ENCODE peak calls at places on chromosomes 16 and 17, in six cellular contexts. K is HepG2, P is A549, N is IMR-90, H is GM12878, Q is K562. F is an unnamed sample.

GRCh38 chr17:37466471-37466870 is 23.2 kb upstream of the DUSP14 start:
- DNase-seq in Q (no peak), K (no peak), P (no peak), N (no peak), H (no peak), F (no peak)

GRCh38 chr17:29155966-29156338 is 24.2 kb downstream of the MYO18A start:
- DNase-seq in K (no peak), P (no peak), Q (no peak), N (peak), H (no peak), F (no peak)

GRCh38 chr17:49157784-49158183 is 25.2 kb downstream of the B4GALNT2 start:
- DNase-seq in P (peak), K (no peak), N (peak), H (no peak), Q (peak), F (no peak)

GRCh38 chr17:75776399-75777242 is 8.0 kb upstream of the UNK start:
- DNase-seq in P (no peak), Q (peak), H (no peak), K (no peak), N (no peak), F (no peak)

GRCh38 chr16:31472559-31473203 is 729 bp downstream of the TGFB1I1 start:
- DNase-seq in N (peak), Q (peak), H (no peak), K (peak), P (peak), F (peak)

GRCh38 chr17:13822671-13823070 is 220.9 kb upstream of the HS3ST3A1 start:
- DNase-seq in Q (no peak), N (no peak), P (no peak), H (no peak), K (no peak), F (no peak)

GRCh38 chr17:43702636-43703035 is 40.9 kb upstream of the MEOX1 start:
- DNase-seq in Q (peak), H (no peak), N (no peak), K (peak), P (peak), F (peak)

GRCh38 chr16:10951016-10951415 is 6.7 kb downstream of the CLEC16A start:
- DNase-seq in H (no peak), P (no peak), N (peak), K (no peak), Q (no peak), F (no peak)

GRCh38 chr17:78118801-78119241 is 9.7 kb downstream of the TMC6 start:
- DNase-seq in K (no peak), Q (no peak), N (no peak), H (no peak), P (no peak), F (no peak)

GRCh38 chr17:47882247-47882646 is 13.8 kb upstream of the SP2 start:
- DNase-seq in K (no peak), Q (no peak), N (peak), H (no peak), P (no peak), F (no peak)

GRCh38 chr16:55505333-55506015 is 3.4 kb upstream of the LPCAT2 start:
- DNase-seq in H (no peak), Q (no peak), N (no peak), P (no peak), K (no peak), F (no peak)

GRCh38 chr17:16037636-16038035 is 38.0 kb downstream of the TTC19 start:
- DNase-seq in N (peak), Q (peak), K (no peak), P (no peak), H (no peak), F (no peak)

GRCh38 chr16:69706256-69706974 is 19.9 kb downstream of the NQO1 start:
- DNase-seq in N (no peak), P (no peak), Q (no peak), K (no peak), H (no peak), F (no peak)

GRCh38 chr17:78600181-78600651 is 23.0 kb upstream of the DNAH17 start:
- DNase-seq in Q (peak), N (no peak), P (no peak), K (no peak), H (no peak), F (no peak)

GRCh38 chr17:67378444-67379250 is 1.6 kb downstream of the PITPNC1 start:
- DNase-seq in P (peak), Q (peak), K (peak), H (no peak), N (peak), F (peak)

GRCh38 chr16:81266680-81267095 is 28.2 kb downstream of the BCO1 start:
- DNase-seq in H (no peak), N (no peak), Q (no peak), P (no peak), K (no peak), F (no peak)

GRCh38 chr17:29155235-29155965 is 24.8 kb downstream of the MYO18A start:
- DNase-seq in H (no peak), K (peak), Q (peak), P (peak), N (peak), F (no peak)

GRCh38 chr17:67689534-67690177 is 28.1 kb upstream of the NOL11 start:
- DNase-seq in Q (peak), H (peak), K (peak), N (peak), P (peak), F (peak)

GRCh38 chr17:10170233-10170632 is 28.2 kb downstream of the GAS7 start:
- DNase-seq in K (no peak), P (no peak), H (no peak), N (no peak), Q (no peak), F (no peak)

GRCh38 chr16:23282508-23282907 is 19.6 kb upstream of the SCNN1B start:
- DNase-seq in K (no peak), P (no peak), Q (no peak), N (no peak), H (no peak), F (no peak)

GRCh38 chr16:57151369-57151768 is 34.5 kb downstream of the PSME3IP1 start:
- DNase-seq in P (no peak), H (no peak), Q (no peak), N (no peak), K (no peak), F (no peak)

GRCh38 chr16:79599256-79599836 is 1.2 kb downstream of the MAF start:
- DNase-seq in P (peak), Q (no peak), H (no peak), K (no peak), N (no peak), F (no peak)

GRCh38 chr16:330746-331145 is 21.8 kb downstream of the AXIN1 start:
- DNase-seq in K (no peak), Q (no peak), P (no peak), H (no peak), N (no peak), F (no peak)

GRCh38 chr17:78940708-78941107 is 15.5 kb upstream of the TIMP2 start:
- DNase-seq in P (no peak), Q (no peak), H (no peak), N (peak), K (peak), F (no peak)

GRCh38 chr17:37671813-37672544 is 28.7 kb upstream of the DDX52 start:
- DNase-seq in K (peak), N (peak), P (peak), H (no peak), Q (no peak), F (no peak)

GRCh38 chr17:27241346-27241946 is 52.5 kb upstream of the WSB1 start:
- DNase-seq in N (peak), K (no peak), P (no peak), Q (no peak), H (no peak), F (no peak)

DNA sequence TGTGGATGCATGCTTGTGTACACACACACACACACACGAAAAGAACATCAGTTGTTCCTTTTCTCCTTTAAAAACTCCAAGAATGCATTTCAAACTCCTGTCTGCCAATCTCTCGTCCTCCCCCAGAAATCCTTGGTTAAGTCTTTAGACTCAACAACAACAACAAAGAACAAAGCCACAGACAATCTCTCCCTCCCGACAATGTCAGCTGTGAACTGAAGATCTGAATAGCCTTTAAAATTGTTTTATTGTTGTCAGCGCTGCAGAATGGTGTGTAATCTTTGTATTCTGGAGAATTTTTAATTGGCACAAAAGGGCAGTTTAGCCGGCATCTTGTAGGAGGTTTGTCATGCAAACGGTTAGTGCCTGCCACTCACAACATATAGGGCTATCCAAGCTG is 219.5 kb downstream of the MSI2 start:
- DNase-seq in H (no peak), P (no peak), N (no peak), K (no peak), Q (no peak), F (no peak)
- TF ChIP-seq BHLHE40 in H (no peak), P (no peak), N (no peak), K (no peak), Q (no peak), F (no peak)

GRCh38 chr17:46839211-46839610 is 12.2 kb upstream of the WNT9B start:
- DNase-seq in H (no peak), P (no peak), N (no peak), Q (no peak), K (no peak), F (no peak)

GRCh38 chr17:46836500-46836899 is 14.9 kb upstream of the WNT9B start:
- DNase-seq in N (no peak), Q (no peak), P (no peak), K (no peak), H (no peak), F (no peak)

GRCh38 chr17:46833840-46834208 is 15.3 kb upstream of the WNT3 start:
- DNase-seq in K (no peak), P (no peak), H (no peak), N (no peak), Q (no peak), F (no peak)

GRCh38 chr17:46834846-46835245 is 16.4 kb upstream of the WNT3 start:
- DNase-seq in H (no peak), P (no peak), N (no peak), Q (no peak), K (no peak), F (no peak)

DNA sequence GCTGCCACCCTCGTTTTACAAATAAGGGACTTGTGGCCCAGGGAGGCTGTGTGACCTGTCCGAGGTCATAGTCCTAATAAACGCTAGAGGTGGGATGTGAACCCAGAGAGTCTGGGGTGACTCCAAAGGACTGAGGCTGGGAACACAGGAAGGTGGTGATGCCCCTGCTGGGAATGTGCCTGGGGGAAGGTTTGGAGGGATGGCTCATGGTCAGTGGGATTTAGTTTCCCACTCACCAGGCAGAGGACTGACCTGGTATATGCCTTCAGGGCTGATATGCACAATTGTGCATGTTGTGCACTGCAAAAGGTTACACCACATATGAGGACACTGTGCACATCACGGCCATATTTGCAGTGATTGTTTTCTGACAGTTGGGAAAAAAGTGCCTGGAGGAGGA is 13.9 kb upstream of the WNT9B start:
- DNase-seq in N (no peak), H (no peak), K (no peak), P (no peak), Q (no peak), F (no peak)
- TF ChIP-seq BHLHE40 in N (no peak), H (no peak), K (no peak), P (no peak), Q (no peak), F (no peak)

GRCh38 chr16:73057369-73058210 is 9.7 kb upstream of the ZFHX3 start:
- DNase-seq in N (no peak), K (no peak), H (no peak), P (no peak), Q (peak), F (no peak)

GRCh38 chr16:73059779-73060178 is 11.9 kb upstream of the ZFHX3 start:
- DNase-seq in P (no peak), Q (no peak), K (no peak), H (no peak), N (no peak), F (no peak)

GRCh38 chr16:73058616-73059409 is 10.9 kb upstream of the ZFHX3 start:
- DNase-seq in H (no peak), Q (peak), N (peak), P (no peak), K (no peak), F (no peak)

GRCh38 chr16:73056911-73057310 is 9.0 kb upstream of the ZFHX3 start:
- DNase-seq in Q (no peak), N (no peak), P (no peak), K (no peak), H (no peak), F (no peak)

DNA sequence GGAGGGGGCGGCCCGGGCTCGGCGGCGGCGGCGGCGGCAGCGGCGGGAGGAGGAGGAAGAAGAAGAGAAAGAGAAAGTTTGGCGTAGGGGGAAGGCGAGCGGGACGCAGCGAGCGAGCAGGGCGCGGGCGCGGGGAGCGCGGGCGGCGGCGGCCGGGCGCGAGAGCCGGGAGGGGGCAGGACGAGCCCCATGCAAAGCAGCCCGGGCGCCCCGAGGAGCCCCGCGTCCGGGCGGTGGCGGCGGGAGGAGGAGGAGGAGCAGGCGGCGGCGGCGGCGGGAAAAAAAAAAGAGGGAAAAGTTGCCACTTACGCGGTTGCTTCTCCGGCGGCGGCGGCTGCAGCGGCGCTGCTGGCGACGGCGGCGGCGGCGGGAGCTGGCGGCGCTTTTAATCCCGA is 10.3 kb upstream of the ZFHX3 start:
- DNase-seq in K (no peak), P (no peak), H (no peak), N (no peak), Q (peak), F (no peak)
- TF ChIP-seq BHLHE40 in K (no peak), P (no peak), H (peak), N (no peak), Q (no peak), F (no peak)

GRCh38 chr17:38691154-38691553 is 13.9 kb upstream of the MLLT6 start:
- DNase-seq in K (peak), P (no peak), H (no peak), N (no peak), Q (no peak), F (no peak)
- TF ChIP-seq BHLHE40 in K (no peak), P (no peak), H (no peak), N (no peak), Q (no peak), F (no peak)

GRCh38 chr17:57115916-57116315 is 30.9 kb downstream of the AKAP1 start:
- DNase-seq in H (no peak), K (no peak), Q (no peak), N (no peak), P (no peak), F (no peak)

GRCh38 chr17:57113656-57114055 is 28.6 kb downstream of the AKAP1 start:
- DNase-seq in N (no peak), P (no peak), K (peak), H (no peak), Q (no peak), F (no peak)

GRCh38 chr17:57112994-57113393 is 27.9 kb downstream of the AKAP1 start:
- DNase-seq in P (no peak), N (no peak), Q (peak), K (no peak), H (no peak), F (no peak)

GRCh38 chr17:57115377-57115776 is 30.3 kb downstream of the AKAP1 start:
- DNase-seq in P (no peak), N (no peak), Q (no peak), K (no peak), H (no peak), F (no peak)

DNA sequence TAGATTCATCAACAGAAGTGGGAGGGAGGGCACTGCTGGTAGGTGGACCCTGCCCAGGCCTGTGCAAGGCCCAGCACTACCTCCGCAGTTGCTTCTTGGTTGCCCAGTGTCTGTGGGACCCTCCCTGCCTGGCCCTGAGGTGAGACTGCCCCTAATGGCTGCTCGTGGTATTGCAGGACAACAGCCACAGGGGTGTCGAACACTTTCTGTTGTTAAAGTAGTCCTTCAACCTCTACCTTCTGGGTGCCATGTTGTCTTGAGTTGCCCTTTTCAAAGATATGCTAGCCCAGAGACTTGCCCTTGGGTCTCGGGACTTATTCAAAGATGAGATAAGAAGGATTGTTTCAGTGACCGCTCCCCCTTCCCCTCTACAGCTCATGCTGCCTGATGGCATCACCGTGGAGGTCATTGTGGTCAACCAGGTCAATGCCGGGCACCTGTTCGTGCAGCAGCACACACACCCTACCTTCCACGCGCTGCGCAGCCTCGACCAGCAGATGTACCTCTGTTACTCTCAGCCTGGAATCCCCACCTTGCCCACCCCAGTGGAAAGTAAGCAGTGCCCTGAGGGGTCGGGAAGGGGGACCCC is 29.1 kb downstream of the AKAP1 start:
- DNase-seq in Q (peak), N (peak), P (peak), H (no peak), K (peak), F (peak)
- TF ChIP-seq BHLHE40 in Q (no peak), N (no peak), P (no peak), H (no peak), K (peak), F (no peak)

GRCh38 chr16:8905168-8905762 is 23.1 kb downstream of the LITAFD start:
- DNase-seq in K (peak), P (peak), Q (peak), H (no peak), N (peak), F (no peak)

GRCh38 chr16:8901318-8901861 is 19.2 kb downstream of the LITAFD start:
- DNase-seq in H (no peak), P (no peak), K (no peak), N (no peak), Q (no peak), F (no peak)

GRCh38 chr16:8905795-8906591 is 23.8 kb downstream of the LITAFD start:
- DNase-seq in K (peak), N (no peak), P (peak), Q (no peak), H (no peak), F (no peak)

GRCh38 chr16:8903004-8903403 is 20.9 kb downstream of the LITAFD start:
- DNase-seq in N (no peak), P (no peak), Q (no peak), K (no peak), H (no peak), F (no peak)

DNA sequence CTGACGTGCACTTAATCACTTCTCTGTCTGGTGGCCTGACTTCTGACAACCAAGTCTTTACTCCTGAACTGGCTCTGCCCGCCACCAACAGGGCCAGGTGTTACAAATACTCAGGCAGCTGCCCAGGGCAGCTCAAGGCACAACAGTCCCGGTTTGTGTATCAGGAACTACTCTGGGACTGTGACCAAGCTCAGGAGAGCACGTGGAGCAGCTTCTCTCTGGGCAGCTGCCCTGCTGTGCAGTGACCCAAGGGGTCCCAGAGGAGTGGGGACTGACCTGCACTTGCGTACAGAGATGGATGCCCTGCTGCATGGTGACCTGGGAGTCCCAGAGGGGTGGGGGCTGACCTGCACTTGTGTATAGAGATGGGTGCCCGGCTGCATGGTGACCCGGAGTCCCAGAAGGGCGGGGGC is 21.9 kb downstream of the LITAFD start:
- DNase-seq in K (no peak), P (no peak), H (no peak), Q (no peak), N (no peak), F (no peak)
- TF ChIP-seq BHLHE40 in K (no peak), P (no peak), H (no peak), Q (no peak), N (no peak), F (no peak)

F was measured in HEK293T.